ENCODE peak calls at places on chromosomes 7 and 10, in five cellular contexts. S, G, W, O and M are unnamed samples.

GRCh38 chr7:44325811-44326241 is 432 bp upstream of the CAMK2B start:
- DNase-seq in W (no peak), O (peak), G (no peak), S (no peak), M (no peak)

GRCh38 chr7:157013101-157013500 is 2.6 kb upstream of the MNX1 start:
- DNase-seq in S (no peak), O (no peak), W (no peak), G (no peak), M (no peak)

GRCh38 chr10:30747633-30748032 is 118.1 kb upstream of the LYZL2 start:
- DNase-seq in G (no peak), O (no peak), W (no peak), S (no peak), M (peak)

GRCh38 chr7:128347573-128348147 is 4.0 kb upstream of the RBM28 start:
- DNase-seq in G (no peak), W (no peak), O (peak), S (no peak), M (peak)

GRCh38 chr7:98831641-98832221 is 38.1 kb downstream of the TMEM130 start:
- DNase-seq in S (no peak), W (no peak), G (no peak), O (peak), M (peak)

GRCh38 chr7:38327597-38327996 is 54.2 kb upstream of the TARP start:
- DNase-seq in S (no peak), O (no peak), G (no peak), W (no peak), M (no peak)

GRCh38 chr7:101235522-101235921 is 2.1 kb downstream of the CLDN15 start:
- DNase-seq in S (no peak), O (no peak), G (no peak), W (no peak), M (no peak)

GRCh38 chr7:69411466-69411865 is 186.8 kb upstream of the AUTS2 start:
- DNase-seq in G (no peak), W (peak), S (no peak), O (no peak), M (no peak)

GRCh38 chr7:74173074-74173473 is 1.1 kb upstream of the EIF4H start:
- DNase-seq in O (no peak), G (no peak), W (peak), S (no peak), M (no peak)

GRCh38 chr7:73436031-73436929 is 2.7 kb downstream of the FZD9 start:
- DNase-seq in S (no peak), G (no peak), O (no peak), W (peak), M (peak)

GRCh38 chr7:22726849-22727792 is at the start of gene IL6:
- DNase-seq in G (peak), S (no peak), O (peak), W (peak), M (peak)

GRCh38 chr7:93219877-93220276 is 6.4 kb downstream of the HEPACAM2 start:
- DNase-seq in S (no peak), O (no peak), W (no peak), G (no peak), M (no peak)

GRCh38 chr10:87658383-87658795 is 1.3 kb upstream of the PAPSS2 start:
- DNase-seq in G (peak), S (no peak), O (no peak), W (peak), M (no peak)

GRCh38 chr7:37732880-37733279 is 49.3 kb downstream of the GPR141 start:
- DNase-seq in G (no peak), S (no peak), W (no peak), O (no peak), M (no peak)

GRCh38 chr7:94160719-94161435 is 156.7 kb upstream of the BET1 start:
- DNase-seq in W (no peak), G (no peak), S (no peak), O (peak), M (no peak)

GRCh38 chr7:20444041-20444440 is 113.3 kb downstream of the ITGB8 start:
- DNase-seq in W (no peak), O (no peak), G (no peak), S (no peak), M (no peak)

GRCh38 chr7:148620749-148621372 is 30.3 kb downstream of the C7orf33 start:
- DNase-seq in W (peak), S (no peak), O (no peak), G (no peak), M (no peak)

GRCh38 chr7:138239244-138239643 is 163.0 kb downstream of the AKR1D1 start:
- DNase-seq in W (peak), S (no peak), G (no peak), O (no peak), M (peak)

GRCh38 chr7:142897691-142898090 is 12.1 kb upstream of the TRPV6 start:
- DNase-seq in W (no peak), O (no peak), G (no peak), S (no peak), M (no peak)

GRCh38 chr7:44150466-44150832 is 9.3 kb upstream of the MYL7 start:
- DNase-seq in W (peak), G (no peak), O (no peak), S (no peak), M (no peak)

GRCh38 chr10:66505003-66505707 is 420.7 kb upstream of the LRRTM3 start:
- DNase-seq in S (no peak), W (no peak), G (no peak), O (no peak), M (no peak)

GRCh38 chr10:126476256-126476655 is 88.0 kb upstream of the ADAM12 start:
- DNase-seq in S (no peak), G (peak), W (no peak), O (no peak), M (no peak)

GRCh38 chr10:43982250-43982649 is 333.6 kb upstream of the ZNF32 start:
- DNase-seq in G (no peak), S (no peak), W (no peak), O (no peak), M (no peak)

GRCh38 chr10:131513445-131513844 is 201.9 kb upstream of the TCERG1L start:
- DNase-seq in W (peak), G (no peak), O (no peak), S (no peak), M (no peak)

GRCh38 chr7:131931368-131931767 is 374.9 kb upstream of the PODXL start:
- DNase-seq in G (no peak), S (no peak), O (no peak), W (peak), M (no peak)

GRCh38 chr7:100603697-100604077 is 1.5 kb downstream of the PCOLCE start:
- DNase-seq in O (no peak), W (no peak), G (peak), S (no peak), M (peak)

GRCh38 chr7:51084121-51084520 is 232.5 kb downstream of the COBL start:
- DNase-seq in W (no peak), O (no peak), G (no peak), S (no peak), M (no peak)

GRCh38 chr7:43318188-43318587 is 205.7 kb downstream of the HECW1 start:
- DNase-seq in O (no peak), G (no peak), W (no peak), S (no peak), M (no peak)

GRCh38 chr7:95430864-95431263 is 4.0 kb downstream of the PON2 start:
- DNase-seq in O (no peak), W (peak), G (no peak), S (no peak), M (no peak)

GRCh38 chr10:89360153-89360552 is 17.7 kb upstream of the IFIT1B start:
- DNase-seq in O (no peak), W (peak), S (no peak), G (no peak), M (no peak)

GRCh38 chr10:103885617-103886016 is 30.2 kb upstream of the SH3PXD2A start:
- DNase-seq in S (no peak), W (no peak), O (no peak), G (no peak), M (peak)

GRCh38 chr7:131483586-131483985 is 72.8 kb downstream of the PODXL start:
- DNase-seq in G (no peak), W (no peak), O (no peak), S (no peak), M (no peak)

GRCh38 chr7:105521027-105521730 is 892 bp downstream of the PUS7 start:
- DNase-seq in O (peak), W (peak), G (peak), S (no peak), M (peak)

GRCh38 chr7:17682586-17682985 is 257.7 kb downstream of the SNX13 start:
- DNase-seq in W (no peak), S (no peak), G (no peak), O (no peak), M (peak)

GRCh38 chr10:27742926-27743735 is 2.5 kb downstream of the MKX start:
- DNase-seq in G (no peak), O (no peak), W (peak), S (no peak), M (no peak)

GRCh38 chr10:74977913-74978847 is 133.3 kb upstream of the SAMD8 start:
- DNase-seq in S (no peak), W (no peak), G (no peak), O (peak), M (no peak)

GRCh38 chr7:41732279-41733062 is 29.6 kb upstream of the INHBA start:
- DNase-seq in W (no peak), G (no peak), O (peak), S (no peak), M (peak)